ENCODE peak calls at places on chromosomes 5 and 9, in five cellular contexts. S is GM23248, C is upper lobe of right lung, H is breast epithelium, M is adipocyte. T is an unnamed sample.

GRCh38 chr9:75235632-75236031 is 147.3 kb downstream of the OSTF1 start:
- DNase-seq in C (no peak), H (no peak), M (no peak), S (no peak), T (no peak)

GRCh38 chr5:172984244-172984953 is 828 bp downstream of the ATP6V0E1 start:
- DNase-seq in M (peak; percentile 93), C (peak; percentile 88), S (peak; percentile 97), H (peak; percentile 76), T (peak; percentile 87)

GRCh38 chr9:89612566-89613278 is 7.9 kb downstream of the GADD45G start:
- DNase-seq in S (no peak), C (no peak), H (no peak), M (no peak), T (no peak)

GRCh38 chr5:106418196-106418595 is 1252.5 kb downstream of the EFNA5 start:
- DNase-seq in S (no peak), M (peak; percentile 49), H (no peak), C (no peak), T (no peak)

GRCh38 chr9:98503867-98504800 is 204.6 kb downstream of the GABBR2 start:
- DNase-seq in M (no peak), C (no peak), S (no peak), H (no peak), T (no peak)

GRCh38 chr5:82765765-82766164 is 311.4 kb downstream of the TMEM167A start:
- DNase-seq in H (no peak), C (no peak), S (no peak), M (peak; percentile 38), T (no peak)

GRCh38 chr5:68317641-68318040 is 102.1 kb downstream of the PIK3R1 start:
- DNase-seq in M (no peak), S (no peak), H (no peak), C (no peak), T (no peak)

GRCh38 chr5:41094871-41095270 is 23.7 kb upstream of the MROH2B start:
- DNase-seq in C (no peak), M (no peak), S (no peak), H (no peak), T (no peak)

GRCh38 chr5:158121678-158122077 is 262.7 kb upstream of the CLINT1 start:
- DNase-seq in S (no peak), M (no peak), H (no peak), C (no peak), T (no peak)

GRCh38 chr5:123297198-123297831 is 125.9 kb downstream of the CEP120 start:
- DNase-seq in S (no peak), H (no peak), C (no peak), M (no peak), T (no peak)

GRCh38 chr9:130732131-130732530 is 38.6 kb downstream of the EXOSC2 start:
- DNase-seq in C (no peak), S (peak; percentile 2), M (no peak), H (no peak), T (no peak)

GRCh38 chr5:132498152-132498551 is 7.6 kb upstream of the IRF1 start:
- DNase-seq in H (peak; percentile 46), M (peak; percentile 74), C (no peak), S (peak; percentile 85), T (no peak)

GRCh38 chr9:6226696-6227095 is 11.1 kb downstream of the IL33 start:
- DNase-seq in H (no peak), S (peak; percentile 25), M (peak; percentile 52), C (no peak), T (no peak)

GRCh38 chr5:1753490-1753889 is 46.1 kb downstream of the MRPL36 start:
- DNase-seq in S (no peak), C (peak; percentile 20), H (no peak), M (no peak), T (no peak)

GRCh38 chr5:106269252-106269843 is 1401.4 kb downstream of the EFNA5 start:
- DNase-seq in H (no peak), M (peak; percentile 64), S (peak; percentile 50), C (no peak), T (no peak)

GRCh38 chr9:394347-395052 is 179.8 kb downstream of the DOCK8 start:
- DNase-seq in S (no peak), M (no peak), C (no peak), H (no peak), T (no peak)

GRCh38 chr9:385818-386398 is 171.2 kb downstream of the DOCK8 start:
- DNase-seq in C (no peak), S (peak; percentile 74), H (no peak), M (peak; percentile 84), T (peak; percentile 18)

GRCh38 chr9:389758-390157 is 175.1 kb downstream of the DOCK8 start:
- DNase-seq in C (peak; percentile 73), S (no peak), H (no peak), M (no peak), T (no peak)

GRCh38 chr9:392103-392502 is 177.4 kb downstream of the DOCK8 start:
- DNase-seq in S (no peak), H (no peak), C (no peak), M (no peak), T (no peak)

GRCh38 chr9:389159-389558 is 174.5 kb downstream of the DOCK8 start:
- DNase-seq in M (no peak), H (no peak), S (no peak), C (no peak), T (no peak)
- H3K4me1 ChIP-seq in M (no peaks in the 10 kb centered on the region), H (no peaks in the 10 kb centered on the region), S (no peaks in the 10 kb centered on the region), C (no peaks in the 10 kb centered on the region), T (no peaks in the 10 kb centered on the region)

DNA sequence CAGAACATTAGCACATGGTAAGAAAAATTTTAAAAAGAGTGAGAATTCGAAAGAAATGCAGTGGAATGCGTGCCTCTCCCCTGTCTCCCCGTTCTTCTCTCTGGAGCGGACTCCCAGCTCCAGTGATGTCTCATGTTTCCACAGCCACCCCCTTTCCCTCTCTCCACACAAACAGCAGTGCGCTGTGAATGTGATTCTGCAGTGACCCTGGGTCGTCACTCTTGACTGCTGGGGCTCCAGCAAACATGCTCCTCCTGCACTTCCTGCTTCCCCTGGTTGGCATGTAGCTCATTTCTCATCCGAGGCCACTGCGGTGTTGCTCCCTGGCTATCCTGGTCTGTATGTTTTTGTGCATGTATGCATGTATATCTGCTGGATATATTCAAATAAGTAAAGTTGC is 13.3 kb downstream of the PHF2 start:
- DNase-seq in S (peak; percentile 46), M (peak; percentile 60), H (peak; percentile 19), C (no peak), T (no peak)
- H3K4me1 ChIP-seq in S (peaks cover 9% of the 10 kb centered on the region), M (peaks cover 20% of the 10 kb centered on the region), H (peaks cover 9% of the 10 kb centered on the region), C (peaks cover 54% of the 10 kb centered on the region), T (peaks cover 6% of the 10 kb centered on the region)

GRCh38 chr5:177332031-177332895 is 19.2 kb downstream of the LMAN2 start:
- DNase-seq in S (no peak), M (no peak), C (no peak), H (no peak), T (no peak)

GRCh38 chr5:177332896-177333260 is 18.6 kb downstream of the LMAN2 start:
- DNase-seq in C (no peak), M (no peak), S (no peak), H (no peak), T (no peak)

GRCh38 chr5:177335043-177335700 is 16.3 kb downstream of the LMAN2 start:
- DNase-seq in C (no peak), S (no peak), M (no peak), H (no peak), T (no peak)

GRCh38 chr5:177334155-177334551 is 17.3 kb downstream of the LMAN2 start:
- DNase-seq in C (no peak), S (no peak), M (no peak), H (no peak), T (no peak)

GRCh38 chr5:177333420-177334154 is 17.9 kb downstream of the LMAN2 start:
- DNase-seq in C (no peak), S (no peak), M (no peak), H (no peak), T (no peak)
- H3K4me1 ChIP-seq in C (no peaks in the 10 kb centered on the region), S (no peaks in the 10 kb centered on the region), M (no peaks in the 10 kb centered on the region), H (peaks cover 7% of the 10 kb centered on the region), T (no peaks in the 10 kb centered on the region)

DNA sequence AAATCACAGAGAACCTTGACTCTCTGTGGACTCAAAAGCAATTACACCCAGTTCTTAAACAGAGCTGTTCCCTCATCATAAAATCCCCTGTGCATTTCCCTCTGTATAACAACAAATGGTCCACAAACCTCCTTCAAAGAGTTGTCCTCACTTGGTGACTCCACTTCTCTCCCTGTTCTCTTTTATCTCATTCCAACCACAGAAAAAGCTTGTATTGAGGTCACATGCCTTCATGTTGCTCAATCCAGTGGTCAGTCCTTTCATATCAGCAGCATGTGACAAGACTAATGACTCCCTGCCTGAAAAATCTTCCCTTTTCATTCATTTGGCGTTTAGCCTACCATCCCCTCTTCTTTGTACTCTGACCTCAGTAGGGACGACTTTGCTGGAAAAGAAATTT is 158.0 kb downstream of the DEPDC1B start:
- DNase-seq in S (peak; percentile 23), M (peak; percentile 34), C (no peak), H (no peak), T (no peak)
- H3K4me1 ChIP-seq in S (no peaks in the 10 kb centered on the region), M (peaks cover 15% of the 10 kb centered on the region), C (no peaks in the 10 kb centered on the region), H (no peaks in the 10 kb centered on the region), T (no peaks in the 10 kb centered on the region)

GRCh38 chr5:32534056-32534455 is 51.3 kb upstream of the SUB1 start:
- DNase-seq in M (peak; percentile 16), H (no peak), C (no peak), S (peak; percentile 26), T (no peak)
- H3K4me1 ChIP-seq in M (peaks cover 34% of the 10 kb centered on the region), H (no peaks in the 10 kb centered on the region), C (peaks cover 5% of the 10 kb centered on the region), S (peaks cover 31% of the 10 kb centered on the region), T (peaks cover 22% of the 10 kb centered on the region)

GRCh38 chr9:136533775-136534157 is 12.1 kb downstream of the NOTCH1 start:
- DNase-seq in M (no peak), C (peak; percentile 86), H (no peak), S (no peak), T (peak; percentile 22)

GRCh38 chr9:136531904-136532798 is 13.7 kb downstream of the NOTCH1 start:
- DNase-seq in M (no peak), S (no peak), H (no peak), C (no peak), T (no peak)

GRCh38 chr9:136531186-136531903 is 14.5 kb downstream of the NOTCH1 start:
- DNase-seq in M (no peak), C (no peak), H (no peak), S (no peak), T (no peak)

GRCh38 chr9:136534396-136534795 is 11.5 kb downstream of the NOTCH1 start:
- DNase-seq in S (no peak), C (no peak), H (no peak), M (no peak), T (no peak)

DNA sequence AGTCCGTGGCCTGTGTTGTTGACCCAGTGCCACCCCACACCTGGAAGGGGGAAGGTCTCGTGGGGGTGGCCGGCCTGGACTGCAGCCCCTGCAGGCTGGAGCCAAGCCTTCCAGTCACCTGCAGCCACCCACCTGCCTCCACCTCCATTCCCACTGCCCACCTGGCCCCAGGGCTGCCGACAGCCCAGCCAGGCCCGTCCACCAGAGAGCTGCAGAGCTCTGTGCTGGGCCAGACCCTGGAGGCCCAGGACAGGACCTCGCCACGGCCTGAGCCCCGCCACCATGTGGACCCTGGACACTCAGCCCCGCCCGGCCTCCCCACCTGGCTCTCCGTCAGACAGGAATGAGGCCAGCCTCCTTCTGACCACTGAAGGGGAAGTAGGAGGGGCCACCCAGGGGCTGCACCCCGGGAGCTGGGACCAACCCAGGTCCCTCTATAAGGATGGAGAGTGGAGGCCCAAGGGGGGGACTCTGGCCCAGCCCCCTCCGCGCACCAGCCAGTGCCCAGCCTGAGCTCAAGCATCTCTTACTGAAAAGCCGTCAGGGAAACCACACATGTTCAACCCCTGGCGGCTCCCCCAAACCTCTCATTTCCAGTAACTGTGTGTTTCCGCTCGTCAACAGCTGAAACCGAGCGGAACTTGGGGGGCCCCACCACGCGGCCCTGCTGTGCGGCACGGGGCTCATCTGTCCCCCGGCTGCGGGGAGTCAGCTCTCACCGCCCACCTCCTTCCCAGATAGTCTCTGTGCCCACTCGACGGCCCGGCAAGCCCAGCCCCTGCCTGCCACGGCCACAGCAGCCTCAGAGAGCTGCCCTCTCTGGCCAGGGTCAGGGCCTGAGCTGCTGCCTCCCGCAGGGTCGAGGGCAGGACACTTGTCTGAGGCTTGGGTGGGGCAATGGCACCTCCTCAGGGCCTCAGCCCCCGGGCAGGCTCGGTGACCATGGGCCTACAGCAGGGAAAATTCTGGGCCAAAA is 12.8 kb downstream of the NOTCH1 start:
- DNase-seq in S (no peak), M (no peak), H (no peak), C (no peak), T (peak; percentile 78)
- H3K4me1 ChIP-seq in S (no peaks in the 10 kb centered on the region), M (no peaks in the 10 kb centered on the region), H (no peaks in the 10 kb centered on the region), C (peaks cover 84% of the 10 kb centered on the region), T (peaks cover 85% of the 10 kb centered on the region)

T was measured in naive thymus-derived CD4-positive, alpha-beta T cell.